ENCODE peak calls at places on chromosome 19, in four cellular contexts. One of them, this sample, is unnamed. For H3K4me1 and H3K9me3, the result is how much of the 10 kb centered on the place peaks cover.

GRCh38 chr19:31543456-31543855 is 194.2 kb upstream of the TSHZ3 start:
- DNase-seq in H1: no peak
- DNase-seq in HepG2: no peak
- DNase-seq in GM12878: no peak
- DNase-seq in this sample: no peak

GRCh38 chr19:31110331-31110730 is 238.9 kb downstream of the TSHZ3 start:
- DNase-seq in H1: peak
- DNase-seq in HepG2: no peak
- DNase-seq in GM12878: no peak
- DNase-seq in this sample: no peak

GRCh38 chr19:12794936-12795335 is 3.6 kb downstream of the JUNB start:
- DNase-seq in H1: no peak
- DNase-seq in HepG2: no peak
- DNase-seq in GM12878: no peak
- DNase-seq in this sample: no peak

GRCh38 chr19:9934132-9934950 is 2.0 kb downstream of the OLFM2 start:
- DNase-seq in H1: peak
- DNase-seq in HepG2: peak
- DNase-seq in GM12878: no peak
- DNase-seq in this sample: no peak

GRCh38 chr19:5395996-5396939 is 55.7 kb upstream of the PTPRS start:
- DNase-seq in H1: no peak
- DNase-seq in HepG2: no peak
- DNase-seq in GM12878: no peak
- DNase-seq in this sample: no peak

GRCh38 chr19:45137179-45137761 is 23.5 kb downstream of the NKPD1 start:
- DNase-seq in H1: no peak
- DNase-seq in HepG2: no peak
- DNase-seq in GM12878: peak
- DNase-seq in this sample: no peak

GRCh38 chr19:36046443-36047050 is 7.5 kb downstream of the THAP8 start:
- DNase-seq in H1: no peak
- DNase-seq in HepG2: no peak
- DNase-seq in GM12878: no peak
- DNase-seq in this sample: no peak

GRCh38 chr19:3880471-3881271 is at the start of gene ATCAY:
- DNase-seq in H1: peak
- DNase-seq in HepG2: no peak
- DNase-seq in GM12878: no peak
- DNase-seq in this sample: peak

GRCh38 chr19:49597703-49597974 is 6.7 kb downstream of the PRR12 start:
- DNase-seq in H1: no peak
- DNase-seq in HepG2: no peak
- DNase-seq in GM12878: no peak
- DNase-seq in this sample: no peak

GRCh38 chr19:30144242-30144758 is 202.3 kb downstream of the URI1 start:
- DNase-seq in H1: no peak
- DNase-seq in HepG2: no peak
- DNase-seq in GM12878: no peak
- DNase-seq in this sample: no peak

GRCh38 chr19:29524201-29524911 is 1.4 kb upstream of the VSTM2B start:
- DNase-seq in H1: no peak
- DNase-seq in HepG2: no peak
- DNase-seq in GM12878: no peak
- DNase-seq in this sample: no peak

GRCh38 chr19:7869453-7869909 is 4.7 kb downstream of the PRR36 start:
- DNase-seq in H1: peak
- DNase-seq in HepG2: peak
- DNase-seq in GM12878: no peak
- DNase-seq in this sample: peak

GRCh38 chr19:49896863-49897621 is at the start of gene IL4I1:
- DNase-seq in H1: no peak
- DNase-seq in HepG2: no peak
- DNase-seq in GM12878: peak
- DNase-seq in this sample: no peak

GRCh38 chr19:11964496-11964857 is 363 bp upstream of the ZNF763 start:
- DNase-seq in H1: no peak
- DNase-seq in HepG2: peak
- DNase-seq in GM12878: no peak
- DNase-seq in this sample: no peak

GRCh38 chr19:41552558-41552957 is 23.4 kb upstream of the CEACAM21 start:
- DNase-seq in H1: no peak
- DNase-seq in HepG2: no peak
- DNase-seq in GM12878: peak
- DNase-seq in this sample: no peak

DNA sequence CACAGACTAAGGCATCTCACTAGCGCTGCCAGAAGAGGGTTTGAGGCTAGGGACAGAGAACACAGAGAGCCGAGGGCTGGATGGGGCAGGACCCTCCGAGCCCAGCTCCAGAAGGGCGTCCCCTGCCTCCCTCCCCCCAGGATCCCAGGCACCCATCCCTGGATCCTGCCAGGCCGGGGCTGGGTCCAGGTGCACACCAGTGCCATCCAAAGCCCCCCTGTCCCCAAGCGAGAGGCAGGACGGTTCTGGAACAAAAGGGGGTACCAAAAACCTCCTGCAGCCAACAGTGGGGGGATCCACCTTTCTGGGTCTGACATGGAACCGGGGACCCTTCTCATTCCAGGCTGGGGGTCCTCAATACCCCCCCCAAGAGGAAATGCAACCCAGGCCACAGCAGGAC is 4.4 kb upstream of the REXO1 start:
- DNase-seq in H1: no peak
- DNase-seq in HepG2: no peak
- DNase-seq in GM12878: no peak
- DNase-seq in this sample: no peak
- H3K4me1 ChIP-seq in H1: under half
- H3K4me1 ChIP-seq in HepG2: under half
- H3K4me1 ChIP-seq in GM12878: under half
- H3K4me1 ChIP-seq in this sample: under half

DNA sequence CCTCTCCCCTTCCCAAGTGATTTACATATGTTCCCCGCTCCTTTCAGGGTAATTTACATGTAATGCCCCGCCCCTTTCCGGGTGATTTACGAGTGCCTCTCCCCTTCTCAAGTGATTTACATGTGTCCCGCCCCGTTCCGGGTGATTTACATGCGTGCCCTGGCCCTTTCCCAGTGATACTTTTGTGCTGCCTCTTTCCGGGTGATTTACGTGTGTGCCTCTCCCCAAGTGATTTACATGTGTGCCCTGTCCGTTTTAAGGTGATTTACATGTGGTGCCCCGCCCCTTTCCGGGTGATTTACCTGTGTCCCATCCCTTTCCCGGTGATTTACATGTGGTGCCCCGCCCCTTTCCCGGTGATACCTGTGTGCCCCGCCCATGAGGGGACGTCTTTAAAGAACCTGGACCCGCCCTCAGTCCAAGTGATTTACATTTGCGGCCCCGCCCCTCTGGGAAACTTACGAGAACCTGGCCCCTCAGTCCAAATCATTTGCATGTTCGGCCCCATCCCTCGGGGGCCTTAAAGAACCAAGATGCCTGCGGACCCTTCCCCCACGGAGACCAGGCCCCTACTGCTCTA is 556 bp upstream of the LENG9 start:
- DNase-seq in H1: peak
- DNase-seq in HepG2: peak
- DNase-seq in GM12878: peak
- DNase-seq in this sample: peak
- TF ChIP-seq SUZ12 in H1: no peak
- TF ChIP-seq SUZ12 in HepG2: no peak
- TF ChIP-seq SUZ12 in GM12878: no peak
- TF ChIP-seq SUZ12 in this sample: no peak

GRCh38 chr19:51970718-51971117 is 15.9 kb downstream of the ZNF350 start:
- DNase-seq in H1: no peak
- DNase-seq in HepG2: no peak
- DNase-seq in GM12878: no peak
- DNase-seq in this sample: no peak
- H3K9me3 ChIP-seq in H1: half or more
- H3K9me3 ChIP-seq in HepG2: half or more
- H3K9me3 ChIP-seq in GM12878: under half
- H3K9me3 ChIP-seq in this sample: half or more

GRCh38 chr19:18903146-18904056 is 7.4 kb upstream of the CERS1 start:
- DNase-seq in H1: no peak
- DNase-seq in HepG2: no peak
- DNase-seq in GM12878: no peak
- DNase-seq in this sample: no peak
- H3K4me1 ChIP-seq in H1: under half
- H3K4me1 ChIP-seq in HepG2: under half
- H3K4me1 ChIP-seq in GM12878: under half
- H3K4me1 ChIP-seq in this sample: under half

GRCh38 chr19:16339361-16339725 is 14.7 kb downstream of the KLF2 start:
- DNase-seq in H1: no peak
- DNase-seq in HepG2: no peak
- DNase-seq in GM12878: no peak
- DNase-seq in this sample: no peak

GRCh38 chr19:16340092-16340491 is 15.5 kb downstream of the KLF2 start:
- DNase-seq in H1: no peak
- DNase-seq in HepG2: peak
- DNase-seq in GM12878: no peak
- DNase-seq in this sample: peak

GRCh38 chr19:16340654-16341053 is 16.0 kb downstream of the KLF2 start:
- DNase-seq in H1: no peak
- DNase-seq in HepG2: no peak
- DNase-seq in GM12878: no peak
- DNase-seq in this sample: no peak

GRCh38 chr19:16343156-16343555 is 18.5 kb downstream of the KLF2 start:
- DNase-seq in H1: no peak
- DNase-seq in HepG2: no peak
- DNase-seq in GM12878: no peak
- DNase-seq in this sample: no peak

DNA sequence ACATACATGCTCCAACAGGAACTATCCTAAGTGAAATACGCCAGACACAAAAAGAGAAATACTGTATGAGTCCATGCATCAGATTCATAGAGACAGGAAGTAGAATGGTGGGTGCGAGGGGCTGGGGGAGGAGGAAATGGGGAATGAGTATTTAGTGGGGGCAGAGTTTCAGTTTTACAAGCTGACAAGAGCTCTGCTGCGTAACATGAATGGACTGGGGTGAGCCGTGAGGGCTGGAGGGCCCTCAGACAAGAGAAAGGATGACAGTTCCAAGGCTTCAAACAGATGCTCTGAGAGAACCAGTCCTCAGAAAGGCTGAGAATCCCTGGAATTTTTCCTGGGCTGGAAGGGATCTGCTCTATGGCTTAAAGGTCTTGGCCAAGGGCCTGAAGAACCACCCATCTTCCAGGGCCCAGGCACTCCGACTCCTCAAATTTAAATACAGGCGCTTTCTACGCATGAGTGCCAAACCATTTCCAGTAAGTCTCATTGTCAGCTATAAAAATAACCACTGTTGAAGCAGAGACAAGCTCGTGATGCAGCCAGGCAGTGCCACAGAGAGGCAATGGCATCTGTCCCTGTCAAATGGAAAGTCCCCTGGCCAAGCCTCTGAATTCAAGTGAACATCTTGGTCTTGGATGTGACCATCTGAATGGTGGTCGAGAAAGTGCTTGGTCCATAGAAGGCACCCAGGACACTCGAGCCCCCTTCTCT is 17.5 kb downstream of the KLF2 start:
- DNase-seq in H1: no peak
- DNase-seq in HepG2: no peak
- DNase-seq in GM12878: peak
- DNase-seq in this sample: no peak
- TF ChIP-seq SUZ12 in H1: no peak
- TF ChIP-seq SUZ12 in HepG2: no peak
- TF ChIP-seq SUZ12 in GM12878: no peak
- TF ChIP-seq SUZ12 in this sample: no peak

GRCh38 chr19:14719162-14719561 is 29.3 kb downstream of the ZNF333 start:
- DNase-seq in H1: no peak
- DNase-seq in HepG2: no peak
- DNase-seq in GM12878: no peak
- DNase-seq in this sample: no peak
- H3K9me3 ChIP-seq in H1: half or more
- H3K9me3 ChIP-seq in HepG2: under half
- H3K9me3 ChIP-seq in GM12878: under half
- H3K9me3 ChIP-seq in this sample: half or more